ENCODE peak calls at places on chromosomes 4 and X, in six cellular contexts. L is posterior cingulate gyrus, O is left kidney, R is HEK293T, X is HFF-Myc, W is NCI-H1105 treated with DMSO at 0.1 percent for 48 hours. P is an unnamed sample.

GRCh38 chr4:127669691-127670090 is 36.9 kb downstream of the INTU start:
- DNase-seq in L (no peak), O (no peak), R (no peak), X (no peak), W (no peak), P (no peak)

GRCh38 chrX:72208126-72208525 is 26.6 kb downstream of the PIN4 start:
- DNase-seq in L (no peak), O (no peak), R (no peak), X (no peak), W (no peak), P (no peak)

GRCh38 chrX:132853040-132853439 is 105.4 kb downstream of the HS6ST2 start:
- DNase-seq in L (no peak), O (no peak), R (no peak), X (no peak), W (no peak), P (no peak)

GRCh38 chr4:25927361-25928040 is 13.5 kb downstream of the SMIM20 start:
- DNase-seq in L (no peak), O (no peak), R (no peak), X (no peak), W (peak), P (no peak)

GRCh38 chrX:54494970-54495813 is 842 bp downstream of the FGD1 start:
- DNase-seq in L (peak), O (peak), R (no peak), X (no peak), W (no peak), P (no peak)

GRCh38 chr4:20456416-20456815 is 204.7 kb downstream of the SLIT2 start:
- DNase-seq in L (no peak), O (no peak), R (no peak), X (no peak), W (no peak), P (no peak)

GRCh38 chr4:146567396-146567795 is 45.7 kb upstream of the SLC10A7 start:
- DNase-seq in L (no peak), O (no peak), R (no peak), X (no peak), W (no peak), P (no peak)

GRCh38 chr4:76758290-76758882 is 139.6 kb downstream of the SOWAHB start:
- DNase-seq in L (no peak), O (peak), R (peak), X (peak), W (peak), P (peak)

GRCh38 chr4:7075962-7076693 is 8.3 kb upstream of the GRPEL1 start:
- DNase-seq in L (no peak), O (no peak), R (no peak), X (no peak), W (no peak), P (no peak)

GRCh38 chr4:139940600-139940999 is 213.4 kb downstream of the MAML3 start:
- DNase-seq in L (no peak), O (no peak), R (no peak), X (no peak), W (no peak), P (no peak)

GRCh38 chr4:30943356-30943755 is 223.2 kb downstream of the PCDH7 start:
- DNase-seq in L (no peak), O (no peak), R (no peak), X (no peak), W (no peak), P (no peak)